ENCODE peak calls at places on chromosomes 13 and 19, in eight cellular contexts. M, J, S, R, Y, D, Z and V are unnamed samples.

GRCh38 chr19:4172861-4173473 is 9.4 kb downstream of the SIRT6 start:
- DNase-seq in M (peak), J (peak), S (no peak), R (no peak), Y (no peak), D (peak), Z (peak), V (no peak)

GRCh38 chr13:40519637-40520036 is 146.8 kb downstream of the FOXO1 start:
- DNase-seq in M (no peak), J (no peak), S (no peak), R (no peak), Y (no peak), D (no peak), Z (peak), V (no peak)

GRCh38 chr19:16363133-16363851 is 38.7 kb downstream of the KLF2 start:
- DNase-seq in M (no peak), J (peak), S (no peak), R (no peak), Y (no peak), D (peak), Z (no peak), V (no peak)

GRCh38 chr13:104837756-104838155 is 1697.7 kb downstream of the EFNB2 start:
- DNase-seq in M (no peak), J (no peak), S (no peak), R (no peak), Y (no peak), D (peak), Z (no peak), V (no peak)

GRCh38 chr13:106391271-106391670 is 144.2 kb downstream of the EFNB2 start:
- DNase-seq in M (no peak), J (no peak), S (no peak), R (no peak), Y (no peak), D (no peak), Z (no peak), V (no peak)

GRCh38 chr19:55600336-55601028 is 394 bp downstream of the ZNF524 start:
- DNase-seq in M (no peak), J (no peak), S (no peak), R (no peak), Y (no peak), D (peak), Z (no peak), V (no peak)

GRCh38 chr19:30442715-30443114 is 70.5 kb downstream of the ZNF536 start:
- DNase-seq in M (no peak), J (no peak), S (no peak), R (no peak), Y (no peak), D (no peak), Z (no peak), V (no peak)

GRCh38 chr19:19122902-19123301 is 15.4 kb downstream of the TMEM161A start:
- DNase-seq in M (no peak), J (no peak), S (no peak), R (no peak), Y (no peak), D (no peak), Z (no peak), V (no peak)

GRCh38 chr19:49739098-49739497 is 24.0 kb downstream of the TSKS start:
- DNase-seq in M (no peak), J (no peak), S (no peak), R (no peak), Y (no peak), D (no peak), Z (no peak), V (no peak)

GRCh38 chr19:30212574-30212973 is 159.6 kb upstream of the ZNF536 start:
- DNase-seq in M (no peak), J (no peak), S (peak), R (no peak), Y (no peak), D (no peak), Z (no peak), V (no peak)

GRCh38 chr19:40242480-40242879 is 16.0 kb upstream of the CCNP start:
- DNase-seq in M (no peak), J (peak), S (no peak), R (no peak), Y (no peak), D (no peak), Z (no peak), V (no peak)

GRCh38 chr19:13796301-13797057 is 1.2 kb downstream of the ZSWIM4 start:
- DNase-seq in M (no peak), J (peak), S (peak), R (peak), Y (peak), D (no peak), Z (no peak), V (peak)

GRCh38 chr13:34425307-34425949 is 516.6 kb upstream of the NBEA start:
- DNase-seq in M (no peak), J (no peak), S (no peak), R (no peak), Y (no peak), D (no peak), Z (no peak), V (no peak)

GRCh38 chr19:14048439-14049153 is 13.3 kb downstream of the PALM3 start:
- DNase-seq in M (peak), J (peak), S (no peak), R (no peak), Y (peak), D (peak), Z (peak), V (peak)

GRCh38 chr13:110910013-110910890 is 4.6 kb downstream of the ANKRD10 start:
- DNase-seq in M (no peak), J (no peak), S (no peak), R (no peak), Y (no peak), D (no peak), Z (no peak), V (no peak)

GRCh38 chr19:1266818-1267440 is 2.2 kb upstream of the CIRBP start:
- DNase-seq in M (peak), J (peak), S (peak), R (no peak), Y (peak), D (no peak), Z (peak), V (peak)

GRCh38 chr13:27174766-27175455 is 3.3 kb upstream of the USP12 start:
- DNase-seq in M (no peak), J (no peak), S (no peak), R (peak), Y (peak), D (no peak), Z (no peak), V (peak)

GRCh38 chr13:113800576-113800926 is 41.5 kb downstream of the TMEM255B start:
- DNase-seq in M (no peak), J (no peak), S (no peak), R (no peak), Y (no peak), D (no peak), Z (no peak), V (no peak)

GRCh38 chr13:96238861-96239260 is 149.0 kb downstream of the HS6ST3 start:
- DNase-seq in M (no peak), J (no peak), S (no peak), R (no peak), Y (no peak), D (no peak), Z (no peak), V (no peak)

GRCh38 chr19:3386447-3387234 is 20.3 kb downstream of the NFIC start:
- DNase-seq in M (no peak), J (no peak), S (no peak), R (no peak), Y (no peak), D (no peak), Z (no peak), V (no peak)

GRCh38 chr19:34365463-34366401 is 736 bp downstream of the GPI start:
- DNase-seq in M (peak), J (peak), S (no peak), R (no peak), Y (no peak), D (peak), Z (peak), V (peak)